ENCODE peak calls at places on chromosomes 2 and 18, in nine cellular contexts. One of them, this sample, is unnamed.

GRCh38 chr2:112181571-112182290 is 43.5 kb downstream of the FBLN7 start:
- DNase-seq in AG09309: no peak
- DNase-seq in CD8-positive, alpha-beta T cell: peak; percentile 41
- DNase-seq in lung: no peak
- DNase-seq in heart right ventricle: no peak
- DNase-seq in hepatocyte: peak; percentile 28
- DNase-seq in esophagus squamous epithelium: no peak
- DNase-seq in body of pancreas: no peak
- DNase-seq in choroid plexus epithelial cell: no peak
- DNase-seq in this sample: peak; percentile 51

GRCh38 chr2:166158546-166158945 is 30.7 kb upstream of the SCN1A start:
- DNase-seq in AG09309: no peak
- DNase-seq in CD8-positive, alpha-beta T cell: no peak
- DNase-seq in lung: no peak
- DNase-seq in heart right ventricle: no peak
- DNase-seq in hepatocyte: no peak
- DNase-seq in esophagus squamous epithelium: no peak
- DNase-seq in body of pancreas: no peak
- DNase-seq in choroid plexus epithelial cell: no peak
- DNase-seq in this sample: no peak

GRCh38 chr2:19673213-19673791 is 228.5 kb downstream of the TTC32 start:
- DNase-seq in AG09309: no peak
- DNase-seq in CD8-positive, alpha-beta T cell: no peak
- DNase-seq in lung: no peak
- DNase-seq in heart right ventricle: peak; percentile 10
- DNase-seq in hepatocyte: peak; percentile 46
- DNase-seq in esophagus squamous epithelium: no peak
- DNase-seq in body of pancreas: peak; percentile 27
- DNase-seq in choroid plexus epithelial cell: peak; percentile 52
- DNase-seq in this sample: no peak

GRCh38 chr2:69830045-69830905 is 815 bp downstream of the GMCL1 start:
- DNase-seq in AG09309: no peak
- DNase-seq in CD8-positive, alpha-beta T cell: peak; percentile 48
- DNase-seq in lung: peak; percentile 44
- DNase-seq in heart right ventricle: peak; percentile 8
- DNase-seq in hepatocyte: peak; percentile 60
- DNase-seq in esophagus squamous epithelium: no peak
- DNase-seq in body of pancreas: peak; percentile 40
- DNase-seq in choroid plexus epithelial cell: peak; percentile 24
- DNase-seq in this sample: peak; percentile 55

GRCh38 chr2:233449071-233449901 is 95.0 kb downstream of the DGKD start:
- DNase-seq in AG09309: no peak
- DNase-seq in CD8-positive, alpha-beta T cell: no peak
- DNase-seq in lung: no peak
- DNase-seq in heart right ventricle: no peak
- DNase-seq in hepatocyte: peak; percentile 71
- DNase-seq in esophagus squamous epithelium: no peak
- DNase-seq in body of pancreas: peak; percentile 36
- DNase-seq in choroid plexus epithelial cell: peak; percentile 75
- DNase-seq in this sample: peak; percentile 19

GRCh38 chr2:44572196-44572900 is 210.6 kb downstream of the CAMKMT start:
- DNase-seq in AG09309: no peak
- DNase-seq in CD8-positive, alpha-beta T cell: no peak
- DNase-seq in lung: no peak
- DNase-seq in heart right ventricle: no peak
- DNase-seq in hepatocyte: no peak
- DNase-seq in esophagus squamous epithelium: no peak
- DNase-seq in body of pancreas: no peak
- DNase-seq in choroid plexus epithelial cell: peak; percentile 22
- DNase-seq in this sample: no peak

GRCh38 chr2:175097297-175097696 is 70.7 kb downstream of the ATF2 start:
- DNase-seq in AG09309: peak; percentile 5
- DNase-seq in CD8-positive, alpha-beta T cell: no peak
- DNase-seq in lung: no peak
- DNase-seq in heart right ventricle: no peak
- DNase-seq in hepatocyte: no peak
- DNase-seq in esophagus squamous epithelium: no peak
- DNase-seq in body of pancreas: no peak
- DNase-seq in choroid plexus epithelial cell: peak; percentile 97
- DNase-seq in this sample: no peak

GRCh38 chr2:64133828-64134227 is 10.4 kb downstream of the PELI1 start:
- DNase-seq in AG09309: no peak
- DNase-seq in CD8-positive, alpha-beta T cell: no peak
- DNase-seq in lung: no peak
- DNase-seq in heart right ventricle: no peak
- DNase-seq in hepatocyte: no peak
- DNase-seq in esophagus squamous epithelium: no peak
- DNase-seq in body of pancreas: no peak
- DNase-seq in choroid plexus epithelial cell: peak; percentile 28
- DNase-seq in this sample: no peak

GRCh38 chr2:217433522-217433921 is 569.3 kb downstream of the TNS1 start:
- DNase-seq in AG09309: no peak
- DNase-seq in CD8-positive, alpha-beta T cell: no peak
- DNase-seq in lung: no peak
- DNase-seq in heart right ventricle: no peak
- DNase-seq in hepatocyte: peak; percentile 46
- DNase-seq in esophagus squamous epithelium: no peak
- DNase-seq in body of pancreas: no peak
- DNase-seq in choroid plexus epithelial cell: peak; percentile 50
- DNase-seq in this sample: peak; percentile 40

GRCh38 chr18:31436825-31437224 is 10.7 kb upstream of the DSG3 start:
- DNase-seq in AG09309: no peak
- DNase-seq in CD8-positive, alpha-beta T cell: no peak
- DNase-seq in lung: no peak
- DNase-seq in heart right ventricle: no peak
- DNase-seq in hepatocyte: no peak
- DNase-seq in esophagus squamous epithelium: no peak
- DNase-seq in body of pancreas: no peak
- DNase-seq in choroid plexus epithelial cell: no peak
- DNase-seq in this sample: no peak

GRCh38 chr2:120847700-120848321 is 112.1 kb downstream of the GLI2 start:
- DNase-seq in AG09309: no peak
- DNase-seq in CD8-positive, alpha-beta T cell: no peak
- DNase-seq in lung: no peak
- DNase-seq in heart right ventricle: no peak
- DNase-seq in hepatocyte: peak; percentile 36
- DNase-seq in esophagus squamous epithelium: no peak
- DNase-seq in body of pancreas: no peak
- DNase-seq in choroid plexus epithelial cell: peak; percentile 34
- DNase-seq in this sample: no peak

GRCh38 chr2:120231974-120232635 is 8.9 kb upstream of the TMEM185B start:
- DNase-seq in AG09309: no peak
- DNase-seq in CD8-positive, alpha-beta T cell: peak; percentile 64
- DNase-seq in lung: peak; percentile 40
- DNase-seq in heart right ventricle: peak; percentile 45
- DNase-seq in hepatocyte: no peak
- DNase-seq in esophagus squamous epithelium: no peak
- DNase-seq in body of pancreas: no peak
- DNase-seq in choroid plexus epithelial cell: peak; percentile 31
- DNase-seq in this sample: peak; percentile 26

GRCh38 chr2:46299365-46300263 is 2.4 kb downstream of the EPAS1 start:
- DNase-seq in AG09309: no peak
- DNase-seq in CD8-positive, alpha-beta T cell: no peak
- DNase-seq in lung: peak; percentile 78
- DNase-seq in heart right ventricle: peak; percentile 79
- DNase-seq in hepatocyte: peak; percentile 68
- DNase-seq in esophagus squamous epithelium: no peak
- DNase-seq in body of pancreas: peak; percentile 83
- DNase-seq in choroid plexus epithelial cell: peak; percentile 74
- DNase-seq in this sample: peak; percentile 73

GRCh38 chr2:240833724-240834285 is 13.8 kb upstream of the KIF1A start:
- DNase-seq in AG09309: no peak
- DNase-seq in CD8-positive, alpha-beta T cell: no peak
- DNase-seq in lung: no peak
- DNase-seq in heart right ventricle: no peak
- DNase-seq in hepatocyte: no peak
- DNase-seq in esophagus squamous epithelium: no peak
- DNase-seq in body of pancreas: no peak
- DNase-seq in choroid plexus epithelial cell: no peak
- DNase-seq in this sample: no peak

GRCh38 chr18:8389391-8390340 is 219.6 kb upstream of the RAB12 start:
- DNase-seq in AG09309: peak; percentile 38
- DNase-seq in CD8-positive, alpha-beta T cell: no peak
- DNase-seq in lung: peak; percentile 75
- DNase-seq in heart right ventricle: peak; percentile 59
- DNase-seq in hepatocyte: peak; percentile 82
- DNase-seq in esophagus squamous epithelium: no peak
- DNase-seq in body of pancreas: peak; percentile 74
- DNase-seq in choroid plexus epithelial cell: peak; percentile 92
- DNase-seq in this sample: peak; percentile 77

DNA sequence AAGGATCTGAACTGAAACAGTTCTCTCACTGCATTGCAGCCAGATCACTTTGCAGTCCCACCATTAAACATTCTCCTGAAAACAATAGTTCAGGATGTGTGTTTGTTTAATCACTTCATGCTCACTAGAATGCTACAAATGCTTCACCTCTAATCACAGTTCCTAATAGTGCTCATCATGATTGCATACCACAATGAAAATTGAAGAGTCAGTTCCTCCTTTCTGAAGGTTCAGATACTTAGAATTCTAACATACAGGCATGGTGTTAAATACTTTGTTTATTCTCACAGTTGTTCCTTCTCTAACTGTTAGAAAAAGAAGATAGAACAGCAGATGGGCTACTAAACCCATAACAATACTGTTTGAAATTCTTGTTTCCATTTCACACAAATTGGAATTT is 622.3 kb upstream of the ACVR2A start:
- DNase-seq in AG09309: no peak
- DNase-seq in CD8-positive, alpha-beta T cell: no peak
- DNase-seq in lung: no peak
- DNase-seq in heart right ventricle: no peak
- DNase-seq in hepatocyte: no peak
- DNase-seq in esophagus squamous epithelium: no peak
- DNase-seq in body of pancreas: no peak
- DNase-seq in choroid plexus epithelial cell: no peak
- DNase-seq in this sample: no peak
- H3K4me3 ChIP-seq in AG09309: no peak overlapping the region
- H3K4me3 ChIP-seq in CD8-positive, alpha-beta T cell: no peak overlapping the region
- H3K4me3 ChIP-seq in lung: no peak overlapping the region
- H3K4me3 ChIP-seq in heart right ventricle: no peak overlapping the region
- H3K4me3 ChIP-seq in hepatocyte: no peak overlapping the region
- H3K4me3 ChIP-seq in esophagus squamous epithelium: no peak overlapping the region
- H3K4me3 ChIP-seq in body of pancreas: no peak overlapping the region
- H3K4me3 ChIP-seq in choroid plexus epithelial cell: no peak overlapping the region
- H3K4me3 ChIP-seq in this sample: no peak overlapping the region

GRCh38 chr2:216109962-216110614 is 940 bp downstream of the XRCC5 start:
- DNase-seq in AG09309: peak; percentile 46
- DNase-seq in CD8-positive, alpha-beta T cell: no peak
- DNase-seq in lung: no peak
- DNase-seq in heart right ventricle: no peak
- DNase-seq in hepatocyte: peak; percentile 56
- DNase-seq in esophagus squamous epithelium: no peak
- DNase-seq in body of pancreas: no peak
- DNase-seq in choroid plexus epithelial cell: peak; percentile 81
- DNase-seq in this sample: no peak
- TF ChIP-seq CTCF in AG09309: peak; percentile 44
- TF ChIP-seq CTCF in CD8-positive, alpha-beta T cell: peak; percentile 64
- TF ChIP-seq CTCF in lung: peak; percentile 20
- TF ChIP-seq CTCF in heart right ventricle: peak; percentile 32
- TF ChIP-seq CTCF in hepatocyte: peak; percentile 70
- TF ChIP-seq CTCF in esophagus squamous epithelium: peak; percentile 30
- TF ChIP-seq CTCF in body of pancreas: peak; percentile 18
- TF ChIP-seq CTCF in choroid plexus epithelial cell: peak; percentile 59
- TF ChIP-seq CTCF in this sample: peak; percentile 60

GRCh38 chr18:37393945-37394609 is 171.5 kb downstream of the CELF4 start:
- DNase-seq in AG09309: peak; percentile 63
- DNase-seq in CD8-positive, alpha-beta T cell: no peak
- DNase-seq in lung: peak; percentile 55
- DNase-seq in heart right ventricle: peak; percentile 79
- DNase-seq in hepatocyte: peak; percentile 63
- DNase-seq in esophagus squamous epithelium: no peak
- DNase-seq in body of pancreas: peak; percentile 58
- DNase-seq in choroid plexus epithelial cell: peak; percentile 30
- DNase-seq in this sample: peak; percentile 46

GRCh38 chr18:37392648-37393047 is 172.9 kb downstream of the CELF4 start:
- DNase-seq in AG09309: no peak
- DNase-seq in CD8-positive, alpha-beta T cell: no peak
- DNase-seq in lung: no peak
- DNase-seq in heart right ventricle: no peak
- DNase-seq in hepatocyte: no peak
- DNase-seq in esophagus squamous epithelium: no peak
- DNase-seq in body of pancreas: no peak
- DNase-seq in choroid plexus epithelial cell: no peak
- DNase-seq in this sample: no peak

GRCh38 chr18:37391698-37392548 is 173.7 kb downstream of the CELF4 start:
- DNase-seq in AG09309: no peak
- DNase-seq in CD8-positive, alpha-beta T cell: no peak
- DNase-seq in lung: no peak
- DNase-seq in heart right ventricle: no peak
- DNase-seq in hepatocyte: no peak
- DNase-seq in esophagus squamous epithelium: no peak
- DNase-seq in body of pancreas: no peak
- DNase-seq in choroid plexus epithelial cell: no peak
- DNase-seq in this sample: no peak

GRCh38 chr18:37394610-37394965 is 171.0 kb downstream of the CELF4 start:
- DNase-seq in AG09309: no peak
- DNase-seq in CD8-positive, alpha-beta T cell: no peak
- DNase-seq in lung: no peak
- DNase-seq in heart right ventricle: no peak
- DNase-seq in hepatocyte: no peak
- DNase-seq in esophagus squamous epithelium: no peak
- DNase-seq in body of pancreas: no peak
- DNase-seq in choroid plexus epithelial cell: no peak
- DNase-seq in this sample: no peak

GRCh38 chr18:37393221-37393828 is 172.3 kb downstream of the CELF4 start:
- DNase-seq in AG09309: no peak
- DNase-seq in CD8-positive, alpha-beta T cell: no peak
- DNase-seq in lung: no peak
- DNase-seq in heart right ventricle: no peak
- DNase-seq in hepatocyte: no peak
- DNase-seq in esophagus squamous epithelium: no peak
- DNase-seq in body of pancreas: no peak
- DNase-seq in choroid plexus epithelial cell: no peak
- DNase-seq in this sample: no peak
- H3K4me3 ChIP-seq in AG09309: no peak overlapping the region
- H3K4me3 ChIP-seq in CD8-positive, alpha-beta T cell: no peak overlapping the region
- H3K4me3 ChIP-seq in lung: no peak overlapping the region
- H3K4me3 ChIP-seq in heart right ventricle: peak overlapping the region; percentile 49
- H3K4me3 ChIP-seq in hepatocyte: peak overlapping the region; percentile 9
- H3K4me3 ChIP-seq in esophagus squamous epithelium: no peak overlapping the region
- H3K4me3 ChIP-seq in body of pancreas: no peak overlapping the region
- H3K4me3 ChIP-seq in choroid plexus epithelial cell: no peak overlapping the region
- H3K4me3 ChIP-seq in this sample: no peak overlapping the region

DNA sequence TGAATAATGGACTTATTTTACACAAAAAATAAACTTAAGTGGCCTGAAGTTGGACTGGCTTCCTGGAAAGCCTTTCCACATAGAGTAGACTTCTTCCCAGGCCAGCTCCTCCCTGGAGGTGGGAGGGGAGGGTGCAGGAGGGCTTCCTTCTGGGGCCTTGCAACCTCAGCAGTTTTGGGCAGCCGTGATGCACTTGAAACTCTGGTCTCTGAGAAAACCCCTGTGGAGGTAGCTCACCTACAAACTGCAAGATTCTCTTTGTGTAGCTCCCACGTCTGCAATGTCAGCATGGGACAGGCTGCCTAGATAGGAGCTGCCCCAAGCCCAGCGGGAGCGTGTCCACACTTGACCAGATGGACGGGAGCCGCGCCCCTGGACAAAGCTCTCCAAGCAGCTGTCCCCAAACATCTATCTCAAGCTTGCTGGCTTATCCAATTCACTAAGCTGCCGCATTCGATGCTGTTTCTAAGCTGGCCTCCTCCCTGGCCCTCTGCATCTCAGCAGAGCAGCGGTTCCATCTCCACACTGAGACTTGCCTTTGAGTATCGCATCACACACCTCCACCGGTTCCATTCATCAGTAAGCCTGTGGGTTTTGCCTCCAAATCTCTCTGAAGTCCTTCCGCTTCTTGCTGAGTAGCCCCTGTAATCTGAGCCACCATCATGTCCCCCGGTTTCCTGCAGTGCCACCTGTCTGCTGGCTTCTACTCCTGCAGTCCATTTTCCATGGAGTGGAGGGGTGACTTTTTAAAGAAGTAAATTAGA is 1.6 kb upstream of the LPIN1 start:
- DNase-seq in AG09309: no peak
- DNase-seq in CD8-positive, alpha-beta T cell: no peak
- DNase-seq in lung: peak; percentile 39
- DNase-seq in heart right ventricle: no peak
- DNase-seq in hepatocyte: peak; percentile 54
- DNase-seq in esophagus squamous epithelium: no peak
- DNase-seq in body of pancreas: no peak
- DNase-seq in choroid plexus epithelial cell: peak; percentile 75
- DNase-seq in this sample: peak; percentile 32
- TF ChIP-seq CTCF in AG09309: peak; percentile 33
- TF ChIP-seq CTCF in CD8-positive, alpha-beta T cell: peak; percentile 20
- TF ChIP-seq CTCF in lung: no peak
- TF ChIP-seq CTCF in heart right ventricle: no peak
- TF ChIP-seq CTCF in hepatocyte: peak; percentile 50
- TF ChIP-seq CTCF in esophagus squamous epithelium: no peak
- TF ChIP-seq CTCF in body of pancreas: no peak
- TF ChIP-seq CTCF in choroid plexus epithelial cell: peak; percentile 74
- TF ChIP-seq CTCF in this sample: peak; percentile 22